ENCODE peak calls at places on chromosomes 3 and 15, in nine cellular contexts. Y is fibroblast of pulmonary artery, R is natural killer cell, G is endothelial cell, X is body of pancreas, A is esophagus squamous epithelium, N is progenitor cell of endocrine pancreas, Q is thoracic aorta, U is hepatocyte. J is an unnamed sample.

GRCh38 chr3:111285691-111286090 is 214.1 kb downstream of the NECTIN3 start:
- DNase-seq in Y (no peak), R (no peak), G (no peak), X (no peak), A (no peak), N (no peak), Q (no peak), U (no peak), J (no peak)

GRCh38 chr15:68309024-68309423 is 31.5 kb downstream of the FEM1B start:
- DNase-seq in Y (no peak), R (no peak), G (no peak), X (peak; percentile 0), A (no peak), N (no peak), Q (no peak), U (no peak), J (no peak)

GRCh38 chr3:195153121-195153520 is 117.8 kb downstream of the XXYLT1 start:
- DNase-seq in Y (no peak), R (no peak), G (no peak), X (no peak), A (no peak), N (no peak), Q (no peak), U (no peak), J (no peak)

GRCh38 chr3:56917740-56918568 is 116.2 kb upstream of the ARHGEF3 start:
- DNase-seq in Y (no peak), R (no peak), G (no peak), X (no peak), A (no peak), N (no peak), Q (no peak), U (no peak), J (no peak)

GRCh38 chr15:23687143-23687470 is at the start of gene NDN:
- DNase-seq in Y (peak; percentile 68), R (no peak), G (peak; percentile 68), X (peak; percentile 56), A (no peak), N (peak; percentile 51), Q (no peak), U (peak; percentile 82), J (no peak)

GRCh38 chr3:114308830-114309229 is 15.0 kb downstream of the TIGIT start:
- DNase-seq in Y (no peak), R (no peak), G (no peak), X (no peak), A (no peak), N (no peak), Q (no peak), U (no peak), J (no peak)

GRCh38 chr15:60010467-60011257 is 6.6 kb downstream of the FOXB1 start:
- DNase-seq in Y (no peak), R (no peak), G (no peak), X (no peak), A (no peak), N (no peak), Q (no peak), U (no peak), J (no peak)

GRCh38 chr3:102016417-102016816 is 167.1 kb downstream of the NFKBIZ start:
- DNase-seq in Y (no peak), R (no peak), G (no peak), X (no peak), A (no peak), N (no peak), Q (no peak), U (no peak), J (no peak)

GRCh38 chr15:64749999-64750657 is 25.3 kb downstream of the RBPMS2 start:
- DNase-seq in Y (peak; percentile 39), R (peak; percentile 50), G (peak; percentile 22), X (no peak), A (no peak), N (no peak), Q (no peak), U (no peak), J (no peak)

GRCh38 chr3:105516972-105517371 is 150.3 kb downstream of the ALCAM start:
- DNase-seq in Y (peak; percentile 49), R (no peak), G (peak; percentile 20), X (no peak), A (no peak), N (no peak), Q (no peak), U (peak; percentile 13), J (no peak)

GRCh38 chr3:45881031-45882022 is 5.0 kb upstream of the CCR9 start:
- DNase-seq in Y (peak; percentile 17), R (peak; percentile 32), G (no peak), X (no peak), A (no peak), N (no peak), Q (no peak), U (no peak), J (no peak)

GRCh38 chr15:98774756-98775497 is 126.6 kb downstream of the IGF1R start:
- DNase-seq in Y (no peak), R (no peak), G (no peak), X (peak; percentile 26), A (no peak), N (no peak), Q (no peak), U (peak; percentile 46), J (no peak)

GRCh38 chr3:170724599-170724998 is 138.7 kb upstream of the SLC7A14 start:
- DNase-seq in Y (peak; percentile 49), R (no peak), G (no peak), X (peak; percentile 37), A (no peak), N (no peak), Q (no peak), U (no peak), J (no peak)

GRCh38 chr15:93302080-93302765 is 213.2 kb upstream of the RGMA start:
- DNase-seq in Y (no peak), R (no peak), G (no peak), X (peak; percentile 45), A (no peak), N (no peak), Q (no peak), U (no peak), J (no peak)

GRCh38 chr3:12301513-12301912 is 12.6 kb downstream of the PPARG start:
- DNase-seq in Y (no peak), R (no peak), G (no peak), X (no peak), A (no peak), N (no peak), Q (no peak), U (no peak), J (no peak)
- TF ChIP-seq CTCF in Y (no peak), R (no peak), G (no peak), X (no peak), A (no peak), N (no peak), Q (no peak), U (no peak), J (no peak)

DNA sequence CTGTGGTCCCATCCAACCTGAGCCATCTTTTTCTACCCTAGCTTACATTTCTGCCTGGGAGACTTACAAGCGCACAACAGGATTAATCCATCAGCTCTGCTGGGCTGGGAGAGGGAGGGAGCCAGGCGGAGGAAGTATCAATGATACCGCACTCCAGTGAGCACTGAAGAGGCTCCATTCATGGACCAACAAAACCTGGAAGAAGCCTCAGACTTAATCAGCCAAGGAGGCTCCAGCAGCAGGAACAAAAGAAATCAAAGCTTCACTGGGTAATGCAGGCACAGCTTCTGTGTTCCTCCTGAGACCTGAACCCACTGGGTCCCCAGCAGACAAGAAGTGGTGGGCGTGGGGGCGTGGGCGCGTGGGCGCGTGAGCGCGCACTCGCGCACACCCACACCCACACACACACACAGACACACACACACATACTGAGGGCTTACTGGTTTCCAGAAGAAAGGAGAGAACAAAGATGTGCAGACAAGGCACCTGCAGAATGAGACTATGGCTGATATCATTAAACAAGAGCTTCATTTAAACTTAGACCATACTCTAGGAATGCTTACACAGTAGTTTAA is 87.0 kb upstream of the BOC start:
- DNase-seq in Y (no peak), R (no peak), G (no peak), X (no peak), A (no peak), N (no peak), Q (no peak), U (no peak), J (no peak)
- TF ChIP-seq CTCF in Y (no peak), R (no peak), G (no peak), X (no peak), A (no peak), N (no peak), Q (no peak), U (no peak), J (no peak)

GRCh38 chr15:25693321-25694237 is 169.5 kb downstream of the ATP10A start:
- DNase-seq in Y (peak; percentile 22), R (no peak), G (peak; percentile 75), X (no peak), A (no peak), N (peak; percentile 29), Q (no peak), U (peak; percentile 52), J (no peak)
- TF ChIP-seq CTCF in Y (peak; percentile 58), R (peak; percentile 58), G (peak; percentile 50), X (peak; percentile 27), A (peak; percentile 42), N (peak; percentile 65), Q (peak; percentile 66), U (peak; percentile 55), J (peak; percentile 12)

DNA sequence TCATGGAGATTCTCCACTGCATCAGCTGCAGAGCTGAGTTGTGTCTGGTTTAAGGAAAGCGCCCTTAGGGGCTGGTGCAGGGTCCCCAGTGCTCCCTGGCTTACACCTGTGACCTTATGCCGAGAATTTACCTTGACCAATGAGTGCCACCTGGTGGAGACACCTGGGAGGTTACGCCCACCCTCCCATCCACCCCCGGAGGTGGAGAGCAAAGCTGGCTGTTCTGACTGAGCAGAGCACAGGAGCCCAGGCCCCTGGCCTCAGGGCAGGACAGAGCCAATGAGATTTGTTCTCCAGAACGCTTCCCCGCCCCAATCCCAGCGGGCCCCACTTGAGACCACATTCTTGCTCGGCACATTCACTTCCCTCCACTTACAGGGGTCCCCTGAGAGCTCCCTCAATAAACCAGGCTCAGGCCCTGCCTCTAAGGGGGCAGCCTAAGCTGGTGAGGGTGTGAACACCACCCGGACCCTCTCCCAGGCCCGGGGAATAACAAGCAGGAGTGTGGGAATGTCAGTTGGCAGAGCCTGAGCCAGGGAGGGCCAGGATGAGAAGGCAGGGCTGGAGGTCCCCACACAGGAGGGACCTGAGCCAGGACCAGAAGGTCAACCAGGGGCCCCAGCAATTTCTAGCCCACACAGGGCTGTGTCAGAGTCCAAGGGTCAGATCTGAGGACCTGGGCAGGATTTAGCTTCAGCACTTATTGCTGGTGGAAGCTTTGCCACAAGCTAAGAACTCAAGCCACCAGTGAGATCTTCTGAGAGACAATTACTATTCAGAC is 117.1 kb downstream of the TPRA1 start:
- DNase-seq in Y (no peak), R (no peak), G (peak; percentile 36), X (no peak), A (no peak), N (peak; percentile 41), Q (no peak), U (peak; percentile 49), J (no peak)
- TF ChIP-seq CTCF in Y (peak; percentile 13), R (no peak), G (peak; percentile 45), X (peak; percentile 14), A (no peak), N (peak; percentile 65), Q (no peak), U (peak; percentile 28), J (no peak)

J was measured in omental fat pad.